ENCODE peak calls at places on chromosome 7, in eight cellular contexts. D is cardiac muscle cell, F is adrenal gland, E is WTC11, Z is tibial artery, H is colonic mucosa, S is HepG2, B is omental fat pad. Q is an unnamed sample.

GRCh38 chr7:54392935-54393334 is 149.2 kb upstream of the VSTM2A start:
- DNase-seq in D (no peak), F (no peak), E (no peak), Z (no peak), H (no peak), S (no peak), B (no peak), Q (no peak)

GRCh38 chr7:108197371-108198091 is 67.4 kb upstream of the LAMB4 start:
- DNase-seq in D (no peak), F (no peak), E (no peak), Z (no peak), H (no peak), S (no peak), B (no peak), Q (no peak)

GRCh38 chr7:116447436-116447835 is 52.1 kb upstream of the CAV2 start:
- DNase-seq in D (no peak), F (no peak), E (no peak), Z (no peak), H (no peak), S (no peak), B (no peak), Q (no peak)

GRCh38 chr7:107995184-107996071 is 7.5 kb downstream of the LAMB1 start:
- DNase-seq in D (peak; percentile 85), F (no peak), E (peak; percentile 61), Z (no peak), H (no peak), S (peak; percentile 82), B (no peak), Q (peak; percentile 59)

GRCh38 chr7:264541-265191 is 25.3 kb upstream of the FOXL3 start:
- DNase-seq in D (no peak), F (no peak), E (no peak), Z (no peak), H (peak; percentile 85), S (no peak), B (no peak), Q (peak; percentile 10)

GRCh38 chr7:73451780-73452398 is 18.3 kb downstream of the FZD9 start:
- DNase-seq in D (peak; percentile 77), F (no peak), E (no peak), Z (no peak), H (no peak), S (peak; percentile 57), B (no peak), Q (no peak)

GRCh38 chr7:110157631-110158362 is 933.1 kb upstream of the LRRN3 start:
- DNase-seq in D (no peak), F (no peak), E (no peak), Z (no peak), H (no peak), S (no peak), B (no peak), Q (no peak)

GRCh38 chr7:96596120-96596826 is 113.4 kb downstream of the SEM1 start:
- DNase-seq in D (no peak), F (no peak), E (no peak), Z (no peak), H (no peak), S (no peak), B (no peak), Q (no peak)

GRCh38 chr7:30068117-30068516 is 39.9 kb downstream of the PLEKHA8 start:
- DNase-seq in D (peak; percentile 72), F (no peak), E (no peak), Z (no peak), H (no peak), S (no peak), B (no peak), Q (no peak)

GRCh38 chr7:32479574-32480200 is 10.5 kb downstream of the LSM5 start:
- DNase-seq in D (peak; percentile 76), F (no peak), E (no peak), Z (no peak), H (peak; percentile 26), S (peak; percentile 54), B (no peak), Q (no peak)

GRCh38 chr7:120583835-120584586 is 273.9 kb downstream of the TSPAN12 start:
- DNase-seq in D (peak; percentile 81), F (no peak), E (no peak), Z (no peak), H (no peak), S (no peak), B (no peak), Q (no peak)

GRCh38 chr7:34567906-34568305 is 90.1 kb upstream of the NPSR1 start:
- DNase-seq in D (no peak), F (no peak), E (no peak), Z (no peak), H (no peak), S (no peak), B (no peak), Q (no peak)

GRCh38 chr7:155984028-155984607 is 171.9 kb upstream of the SHH start:
- DNase-seq in D (no peak), F (no peak), E (no peak), Z (peak; percentile 13), H (no peak), S (no peak), B (no peak), Q (no peak)

GRCh38 chr7:39667354-39667923 is 44.1 kb downstream of the RALA start:
- DNase-seq in D (peak; percentile 37), F (no peak), E (no peak), Z (no peak), H (no peak), S (no peak), B (no peak), Q (no peak)

GRCh38 chr7:46286957-46287356 is 365.9 kb upstream of the IGFBP3 start:
- DNase-seq in D (no peak), F (no peak), E (no peak), Z (no peak), H (no peak), S (no peak), B (no peak), Q (no peak)

GRCh38 chr7:28483112-28483511 is 70.8 kb downstream of the CREB5 start:
- DNase-seq in D (no peak), F (no peak), E (no peak), Z (no peak), H (no peak), S (no peak), B (no peak), Q (no peak)

GRCh38 chr7:50309130-50309478 is 4.6 kb downstream of the IKZF1 start:
- DNase-seq in D (no peak), F (no peak), E (no peak), Z (no peak), H (no peak), S (no peak), B (no peak), Q (no peak)

GRCh38 chr7:105723582-105723981 is 142.3 kb upstream of the EFCAB10 start:
- DNase-seq in D (no peak), F (no peak), E (peak; percentile 47), Z (no peak), H (no peak), S (no peak), B (no peak), Q (no peak)

GRCh38 chr7:75993689-75994387 is 557 bp downstream of the TMEM120A start:
- DNase-seq in D (peak; percentile 78), F (peak; percentile 94), E (peak; percentile 61), Z (peak; percentile 98), H (peak; percentile 65), S (peak; percentile 90), B (peak; percentile 24), Q (peak; percentile 79)

GRCh38 chr7:151570366-151570915 is 50.7 kb upstream of the RHEB start:
- DNase-seq in D (peak; percentile 47), F (no peak), E (no peak), Z (no peak), H (no peak), S (no peak), B (no peak), Q (no peak)

DNA sequence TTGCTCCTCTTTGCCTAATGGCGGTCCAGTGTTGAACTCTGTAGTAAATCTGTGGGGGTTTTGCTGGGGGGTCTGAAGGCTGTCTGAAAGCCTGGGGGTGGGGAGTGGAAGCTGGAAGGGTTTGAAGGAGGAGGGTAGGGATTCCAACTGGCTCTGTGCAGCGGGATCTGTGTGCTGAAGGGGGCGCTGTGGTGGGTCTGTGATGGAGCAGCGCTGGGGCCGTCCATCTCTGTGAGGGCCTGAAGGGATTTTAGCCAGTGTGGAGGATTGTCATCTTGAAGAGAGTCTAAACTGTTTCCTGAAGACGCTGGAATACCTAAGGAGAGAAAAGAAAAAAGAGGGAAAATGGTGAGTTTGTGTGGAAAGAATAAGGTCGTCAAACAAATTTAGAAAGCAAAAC is 129.2 kb downstream of the STRA8 start:
- DNase-seq in D (no peak), F (no peak), E (peak; percentile 52), Z (no peak), H (no peak), S (no peak), B (no peak), Q (no peak)
- TF ChIP-seq CTCF in D (peak; percentile 16), F (no peak), E (peak; percentile 40), Z (no peak), H (no peak), S (no peak), B (no peak), Q (no peak)

GRCh38 chr7:35728412-35729060 is 33.6 kb upstream of the HERPUD2 start:
- DNase-seq in D (peak; percentile 42), F (no peak), E (no peak), Z (no peak), H (no peak), S (no peak), B (no peak), Q (no peak)

GRCh38 chr7:35729061-35729783 is 34.3 kb upstream of the HERPUD2 start:
- DNase-seq in D (no peak), F (no peak), E (no peak), Z (no peak), H (no peak), S (no peak), B (no peak), Q (no peak)

GRCh38 chr7:35725280-35725680 is 30.3 kb upstream of the HERPUD2 start:
- DNase-seq in D (no peak), F (no peak), E (no peak), Z (no peak), H (no peak), S (peak; percentile 30), B (no peak), Q (no peak)

GRCh38 chr7:35726654-35727053 is 31.7 kb upstream of the HERPUD2 start:
- DNase-seq in D (no peak), F (no peak), E (no peak), Z (no peak), H (no peak), S (no peak), B (no peak), Q (no peak)

GRCh38 chr7:35727571-35727970 is 32.6 kb upstream of the HERPUD2 start:
- DNase-seq in D (peak; percentile 54), F (no peak), E (no peak), Z (no peak), H (no peak), S (no peak), B (no peak), Q (no peak)
- TF ChIP-seq CTCF in D (no peak), F (no peak), E (no peak), Z (no peak), H (no peak), S (no peak), B (no peak), Q (no peak)

GRCh38 chr7:57305192-57305748 is 144.7 kb upstream of the ZNF716 start:
- DNase-seq in D (no peak), F (no peak), E (no peak), Z (no peak), H (no peak), S (no peak), B (no peak), Q (no peak)

GRCh38 chr7:57308631-57309408 is 141.2 kb upstream of the ZNF716 start:
- DNase-seq in D (no peak), F (peak; percentile 72), E (peak; percentile 12), Z (no peak), H (no peak), S (no peak), B (no peak), Q (no peak)
- TF ChIP-seq CTCF in D (no peak), F (peak; percentile 53), E (no peak), Z (no peak), H (no peak), S (no peak), B (no peak), Q (peak; percentile 46)

GRCh38 chr7:132656846-132657776 is 80.8 kb upstream of the PLXNA4 start:
- DNase-seq in D (peak; percentile 41), F (no peak), E (peak; percentile 29), Z (no peak), H (no peak), S (no peak), B (no peak), Q (no peak)
- TF ChIP-seq CTCF in D (peak; percentile 57), F (peak; percentile 24), E (peak; percentile 70), Z (peak; percentile 28), H (no peak), S (peak; percentile 21), B (no peak), Q (peak; percentile 49)